ENCODE peak calls at places on chromosomes 11 and 22, in six cellular contexts. E is PC-3, Q is SK-N-MC, N is neural progenitor cell, D is mesendoderm, K is colonic mucosa. J is an unnamed sample. For H3K36me3, the result is how much of the 10 kb centered on the place peaks cover.

GRCh38 chr11:114819028-114819427 is 140.7 kb downstream of the NXPE2 start:
- DNase-seq in K (no peak), N (no peak), D (no peak), E (no peak), Q (no peak), J (peak)

GRCh38 chr22:27406389-27406861 is 395.1 kb downstream of the MN1 start:
- DNase-seq in N (no peak), Q (no peak), K (no peak), E (no peak), D (no peak), J (no peak)

GRCh38 chr11:72525466-72525865 is 91.1 kb upstream of the CLPB start:
- DNase-seq in D (peak), E (no peak), Q (no peak), K (no peak), N (no peak), J (peak)

GRCh38 chr11:35098850-35099249 is 40.1 kb upstream of the CD44 start:
- DNase-seq in N (no peak), D (no peak), E (no peak), K (no peak), Q (no peak), J (no peak)

GRCh38 chr11:119148855-119149370 is at the start of gene ABCG4:
- DNase-seq in Q (no peak), N (peak), E (peak), K (no peak), D (peak), J (no peak)

GRCh38 chr11:20770421-20770935 is 101.1 kb downstream of the NELL1 start:
- DNase-seq in Q (no peak), N (no peak), E (no peak), K (no peak), D (no peak), J (no peak)

GRCh38 chr22:17807571-17808410 is 33.5 kb upstream of the BID start:
- DNase-seq in Q (no peak), N (no peak), K (no peak), D (peak), E (no peak), J (peak)

GRCh38 chr11:86740628-86741488 is 59.5 kb upstream of the PRSS23 start:
- DNase-seq in Q (peak), N (peak), E (peak), K (peak), D (peak), J (peak)

GRCh38 chr11:16028406-16028805 is 327.9 kb downstream of the SOX6 start:
- DNase-seq in D (peak), K (no peak), N (no peak), E (no peak), Q (peak), J (no peak)

GRCh38 chr11:67211656-67212436 is 54.4 kb upstream of the GRK2 start:
- DNase-seq in E (no peak), D (no peak), K (no peak), N (no peak), Q (no peak), J (no peak)

GRCh38 chr11:64230985-64231365 is 627 bp downstream of the DNAJC4 start:
- DNase-seq in K (no peak), Q (no peak), E (no peak), D (no peak), N (no peak), J (no peak)

GRCh38 chr22:35524966-35525686 is 15.5 kb upstream of the RASD2 start:
- DNase-seq in E (no peak), Q (no peak), K (peak), N (no peak), D (no peak), J (no peak)

GRCh38 chr22:26585104-26585790 is 4.7 kb downstream of the TPST2 start:
- DNase-seq in D (no peak), Q (no peak), K (no peak), E (peak), N (no peak), J (no peak)

GRCh38 chr11:35121326-35121865 is 17.6 kb upstream of the CD44 start:
- DNase-seq in N (no peak), K (no peak), D (no peak), Q (no peak), E (no peak), J (no peak)

GRCh38 chr22:24772493-24773220 is 1.9 kb downstream of the PIWIL3 start:
- DNase-seq in D (peak), E (peak), K (no peak), Q (no peak), N (peak), J (peak)

GRCh38 chr11:103070142-103070541 is 21.8 kb downstream of the DCUN1D5 start:
- DNase-seq in D (no peak), E (no peak), N (no peak), K (no peak), Q (no peak), J (no peak)

GRCh38 chr11:17439316-17439782 is 37.3 kb downstream of the ABCC8 start:
- DNase-seq in D (peak), Q (no peak), E (peak), K (no peak), N (no peak), J (peak)

GRCh38 chr11:5234390-5234834 is at the start of gene HBD:
- DNase-seq in N (no peak), K (no peak), Q (no peak), E (no peak), D (no peak), J (no peak)

GRCh38 chr22:45612451-45612901 is 59.2 kb upstream of the ATXN10 start:
- DNase-seq in N (no peak), E (peak), D (no peak), K (no peak), Q (no peak), J (no peak)

GRCh38 chr22:42261266-42261665 is 9.2 kb downstream of the TCF20 start:
- DNase-seq in D (no peak), Q (no peak), K (no peak), N (no peak), E (no peak), J (no peak)

GRCh38 chr11:68431984-68432600 is 28.5 kb upstream of the PPP6R3 start:
- DNase-seq in K (no peak), E (no peak), Q (no peak), N (no peak), D (no peak), J (no peak)

GRCh38 chr22:17920145-17920605 is 104.2 kb downstream of the MICAL3 start:
- DNase-seq in D (peak), E (no peak), Q (no peak), K (peak), N (peak), J (peak)

GRCh38 chr11:59009661-59010060 is 70.4 kb downstream of the GLYATL1 start:
- DNase-seq in E (no peak), N (no peak), K (no peak), D (no peak), Q (no peak), J (no peak)

GRCh38 chr11:126115253-126115540 is 52.5 kb upstream of the CDON start:
- DNase-seq in K (peak), D (no peak), E (peak), N (no peak), Q (no peak), J (no peak)

GRCh38 chr22:38228873-38229740 is 27.3 kb downstream of the MAFF start:
- DNase-seq in N (no peak), D (no peak), K (peak), E (peak), Q (no peak), J (no peak)

GRCh38 chr22:32564170-32565001 is 89.8 kb downstream of the FBXO7 start:
- DNase-seq in N (no peak), K (no peak), E (no peak), Q (no peak), D (no peak), J (no peak)

GRCh38 chr11:59997800-59998199 is 19.2 kb upstream of the OOSP4B start:
- DNase-seq in N (no peak), E (peak), D (no peak), K (no peak), Q (no peak), J (no peak)

GRCh38 chr11:36122715-36123114 is 166.5 kb downstream of the COMMD9 start:
- DNase-seq in E (peak), Q (no peak), N (no peak), K (no peak), D (no peak), J (no peak)

GRCh38 chr22:19663286-19663815 is 51.0 kb upstream of the SEPTIN5 start:
- DNase-seq in N (no peak), D (no peak), K (peak), E (peak), Q (no peak), J (no peak)

GRCh38 chr11:20464566-20464965 is 77.0 kb downstream of the PRMT3 start:
- DNase-seq in E (no peak), D (no peak), N (no peak), K (no peak), Q (no peak), J (no peak)

GRCh38 chr22:37161442-37161841 is 11.7 kb upstream of the IL2RB start:
- DNase-seq in Q (no peak), D (peak), N (no peak), E (peak), K (no peak), J (no peak)

GRCh38 chr11:27408231-27408630 is 45.2 kb upstream of the CCDC34 start:
- DNase-seq in Q (no peak), E (no peak), D (no peak), N (no peak), K (no peak), J (no peak)

GRCh38 chr11:70623906-70624597 is 225.7 kb downstream of the CTTN start:
- DNase-seq in D (no peak), E (no peak), Q (no peak), N (no peak), K (peak), J (no peak)

GRCh38 chr11:73154178-73154577 is 12.1 kb upstream of the FCHSD2 start:
- DNase-seq in K (no peak), N (no peak), Q (no peak), E (no peak), D (no peak), J (peak)

GRCh38 chr22:41917906-41918791 is 3.3 kb upstream of the SHISA8 start:
- DNase-seq in D (no peak), K (peak), Q (no peak), N (no peak), E (peak), J (no peak)

GRCh38 chr22:37098976-37099577 is 10.4 kb downstream of the TMPRSS6 start:
- DNase-seq in K (no peak), N (peak), E (no peak), Q (no peak), D (peak), J (peak)

DNA sequence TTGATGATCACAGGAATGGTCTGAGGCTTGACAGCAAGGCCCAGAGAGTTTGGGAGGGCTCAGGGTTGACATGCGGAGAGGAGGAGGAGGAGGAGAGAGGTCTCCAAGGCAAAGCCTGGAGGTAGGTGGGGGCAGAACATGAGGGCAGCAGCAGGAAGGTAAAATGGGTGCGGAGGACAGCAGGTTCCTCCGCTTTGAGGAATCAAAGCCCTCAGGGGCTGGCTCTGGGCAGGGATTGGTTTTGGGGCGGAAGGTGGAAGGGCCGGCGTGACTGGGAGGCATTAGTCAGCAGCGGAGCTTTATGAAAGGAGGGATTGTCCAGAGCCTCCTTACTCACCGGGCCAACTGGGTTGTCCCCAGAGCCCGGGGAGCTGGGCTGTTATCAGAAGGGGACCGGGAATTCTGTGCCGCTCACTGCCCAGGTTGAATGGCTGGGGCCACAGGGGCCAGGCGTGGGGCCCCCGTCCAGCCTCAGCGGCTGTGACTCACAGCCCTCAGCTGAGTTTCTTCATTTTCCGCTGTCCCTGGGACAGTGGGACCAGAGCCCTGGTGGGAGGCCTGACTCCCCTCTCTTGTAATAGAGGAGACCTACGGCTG is 36.2 kb downstream of the LIF start:
- DNase-seq in N (peak), D (peak), Q (no peak), E (peak), K (no peak), J (peak)
- H3K36me3 ChIP-seq in N (under half), D (under half), Q (under half), E (under half), K (under half), J (under half)

DNA sequence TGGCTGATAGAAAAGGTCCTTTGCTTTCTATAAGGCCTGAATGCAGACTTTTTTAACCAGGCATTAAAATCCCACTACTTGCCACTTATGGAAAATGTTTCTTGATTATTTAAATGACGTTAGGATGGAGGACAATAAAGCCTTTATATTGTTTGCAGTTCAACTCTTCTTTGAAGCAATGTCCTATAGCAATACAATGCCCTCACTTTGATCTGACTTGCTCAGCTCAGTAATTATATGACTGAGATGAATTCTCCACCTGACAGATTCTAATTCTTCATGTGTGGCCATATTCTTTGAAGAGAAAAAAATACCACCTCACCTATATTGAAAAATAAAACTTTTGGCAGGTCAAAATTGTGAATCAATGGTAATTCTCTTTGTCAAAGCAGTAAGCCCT is 182.0 kb upstream of the MTMR2 start:
- DNase-seq in Q (no peak), D (no peak), E (no peak), K (no peak), N (no peak), J (no peak)
- H3K9ac ChIP-seq in Q (no peak), D (no peak), E (no peak), K (no peak), N (no peak), J (no peak)

GRCh38 chr22:22396741-22397291 is 111.7 kb downstream of the ZNF280B start:
- DNase-seq in K (no peak), E (no peak), Q (no peak), N (no peak), D (no peak), J (peak)
- H3K27ac ChIP-seq in K (no peak), E (no peak), Q (no peak), N (no peak), D (no peak), J (peak)

GRCh38 chr22:21445437-21446127 is 21.6 kb upstream of the TMEM191C start:
- DNase-seq in Q (no peak), D (no peak), K (no peak), E (no peak), N (no peak), J (peak)
- H3K36me3 ChIP-seq in Q (under half), D (under half), K (under half), E (under half), N (under half), J (under half)

DNA sequence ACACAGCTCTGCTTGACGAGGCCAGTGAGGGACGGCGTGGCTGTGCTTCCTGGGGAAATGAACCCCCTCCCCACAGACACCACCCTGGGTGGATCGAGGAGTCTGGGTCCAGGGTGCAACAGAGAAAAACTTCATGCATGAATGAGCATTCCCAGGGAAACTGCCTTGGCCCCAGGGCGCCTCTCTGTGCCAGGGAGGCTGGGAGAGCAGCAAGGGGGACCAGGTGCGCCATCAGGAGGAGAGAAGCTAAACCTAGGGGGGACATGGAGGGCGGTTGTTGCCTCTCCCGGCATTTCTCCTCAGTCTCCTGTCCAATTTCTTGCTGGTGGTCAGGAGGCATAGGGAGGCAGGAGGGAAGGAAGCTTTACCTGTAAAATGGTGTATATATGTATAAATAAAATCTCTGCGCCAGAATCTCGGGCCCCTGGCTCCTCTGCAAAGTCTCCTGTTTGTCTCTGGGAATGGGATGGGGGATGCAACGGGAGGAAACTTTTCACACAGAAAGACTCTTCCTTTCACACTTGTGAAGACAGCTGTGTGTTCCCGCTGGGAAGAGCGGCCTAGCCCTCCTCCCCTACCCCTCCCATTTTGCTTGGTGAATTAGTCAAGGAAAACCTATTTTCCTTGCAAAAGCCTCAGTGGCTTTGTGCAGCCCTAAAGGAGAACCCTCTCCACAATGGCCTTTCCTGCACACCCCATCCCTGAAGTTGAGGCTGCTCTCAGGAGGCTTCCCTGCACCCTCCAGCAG is 9.2 kb upstream of the IGF2 start:
- DNase-seq in K (no peak), Q (no peak), D (no peak), N (no peak), E (no peak), J (no peak)
- H3K9ac ChIP-seq in K (no peak), Q (no peak), D (no peak), N (no peak), E (no peak), J (no peak)

DNA sequence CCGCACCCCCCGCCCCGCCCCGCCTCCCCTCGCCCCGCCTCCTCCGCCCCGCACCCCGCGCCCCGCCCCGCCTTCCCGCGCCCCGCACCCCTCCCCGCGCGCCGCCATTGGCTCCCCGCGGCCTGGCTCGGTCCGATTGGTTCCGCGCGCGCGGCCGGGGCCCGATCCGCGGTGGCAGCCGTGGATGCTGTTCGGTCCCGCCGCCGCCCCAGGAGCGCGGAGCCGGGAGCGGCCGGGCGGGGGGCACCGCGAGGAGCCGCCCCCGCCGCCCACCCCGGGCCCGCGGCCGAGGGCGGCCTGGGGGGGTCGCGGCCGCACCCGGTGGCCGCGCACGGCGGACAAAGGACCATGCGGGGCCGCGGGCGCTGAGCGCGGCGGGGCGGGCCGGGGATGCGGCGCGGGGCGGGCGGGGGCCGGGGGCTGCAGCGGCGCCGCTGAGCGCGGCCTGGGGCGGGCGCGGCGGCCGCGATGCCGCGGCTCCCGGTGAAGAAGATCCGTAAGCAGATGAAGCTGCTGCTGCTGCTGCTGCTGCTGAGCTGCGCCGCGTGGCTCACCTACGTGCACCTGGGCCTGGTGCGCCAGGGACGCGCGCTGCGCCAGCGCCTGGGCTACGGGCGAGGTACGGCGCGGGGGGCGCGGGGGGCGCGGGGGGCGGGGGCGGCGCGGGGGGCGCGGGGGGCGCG is at the start of gene B4GALNT4:
- DNase-seq in Q (no peak), D (no peak), E (peak), N (peak), K (no peak), J (peak)
- H3K27ac ChIP-seq in Q (no peak), D (no peak), E (no peak), N (peak), K (no peak), J (peak)

GRCh38 chr11:65713212-65713969 is 1.3 kb downstream of the KAT5 start:
- DNase-seq in D (no peak), E (no peak), N (no peak), K (no peak), Q (no peak), J (no peak)
- H3K36me3 ChIP-seq in D (under half), E (under half), N (under half), K (under half), Q (half or more), J (half or more)

GRCh38 chr22:22856885-22857606 is 30.6 kb upstream of the IGLL5 start:
- DNase-seq in D (no peak), K (no peak), Q (no peak), N (no peak), E (no peak), J (no peak)
- H3K9ac ChIP-seq in D (no peak), K (no peak), Q (no peak), N (no peak), E (no peak), J (no peak)

GRCh38 chr22:20762233-20762796 is 11.6 kb upstream of the SERPIND1 start:
- DNase-seq in K (no peak), N (no peak), E (no peak), D (no peak), Q (no peak), J (no peak)
- H3K27ac ChIP-seq in K (no peak), N (no peak), E (no peak), D (no peak), Q (no peak), J (no peak)

DNA sequence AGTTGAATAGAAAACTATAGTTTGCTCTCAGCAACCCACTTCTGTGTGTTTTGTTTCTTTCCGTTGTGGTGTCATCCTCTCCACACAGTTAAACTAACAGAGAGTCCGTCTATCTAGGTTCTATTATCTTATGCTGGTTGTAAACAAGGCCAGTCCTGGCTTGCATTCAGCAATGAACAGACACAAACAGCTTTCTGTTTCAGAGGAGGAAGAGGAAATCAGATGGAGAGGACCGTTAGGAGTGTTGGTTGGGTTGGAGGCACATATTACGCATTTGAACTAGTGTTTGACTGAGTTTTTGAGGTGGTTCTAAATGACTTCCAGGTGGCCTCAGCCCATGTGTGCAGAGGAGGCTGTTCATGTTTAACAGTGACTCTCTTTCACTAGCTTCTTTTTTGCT is 129.5 kb upstream of the SORL1-AS1 start:
- DNase-seq in K (no peak), D (no peak), N (no peak), E (no peak), Q (no peak), J (no peak)
- H3K36me3 ChIP-seq in K (under half), D (under half), N (under half), E (under half), Q (under half), J (under half)

J was measured in endodermal cell.